ENCODE peak calls at places on chromosomes 11 and 22, in nine cellular contexts. One of them, this sample, is unnamed.

GRCh38 chr11:20584093-20584774 is 15.2 kb upstream of the SLC6A5 start:
- DNase-seq in cardiac muscle cell: no peak
- DNase-seq in HL-60: no peak
- DNase-seq in caudate nucleus: no peak
- DNase-seq in testis: no peak
- DNase-seq in neural progenitor cell: no peak
- DNase-seq in Peyer's patch: no peak
- DNase-seq in GM23248: peak; percentile 3
- DNase-seq in SJSA1: no peak
- DNase-seq in this sample: no peak

GRCh38 chr11:73510877-73511276 is 87.0 kb downstream of the FAM168A start:
- DNase-seq in cardiac muscle cell: no peak
- DNase-seq in HL-60: no peak
- DNase-seq in caudate nucleus: no peak
- DNase-seq in testis: no peak
- DNase-seq in neural progenitor cell: no peak
- DNase-seq in Peyer's patch: no peak
- DNase-seq in GM23248: no peak
- DNase-seq in SJSA1: no peak
- DNase-seq in this sample: no peak

GRCh38 chr11:134752526-134752925 is 340.5 kb upstream of the B3GAT1 start:
- DNase-seq in cardiac muscle cell: no peak
- DNase-seq in HL-60: no peak
- DNase-seq in caudate nucleus: no peak
- DNase-seq in testis: no peak
- DNase-seq in neural progenitor cell: no peak
- DNase-seq in Peyer's patch: no peak
- DNase-seq in GM23248: no peak
- DNase-seq in SJSA1: no peak
- DNase-seq in this sample: no peak

GRCh38 chr22:30279389-30279788 is 9.9 kb downstream of the CASTOR1 start:
- DNase-seq in cardiac muscle cell: peak; percentile 52
- DNase-seq in HL-60: peak; percentile 94
- DNase-seq in caudate nucleus: no peak
- DNase-seq in testis: no peak
- DNase-seq in neural progenitor cell: no peak
- DNase-seq in Peyer's patch: no peak
- DNase-seq in GM23248: peak; percentile 87
- DNase-seq in SJSA1: no peak
- DNase-seq in this sample: no peak

GRCh38 chr11:76658231-76658630 is 12.3 kb downstream of the LRRC32 start:
- DNase-seq in cardiac muscle cell: no peak
- DNase-seq in HL-60: no peak
- DNase-seq in caudate nucleus: no peak
- DNase-seq in testis: no peak
- DNase-seq in neural progenitor cell: no peak
- DNase-seq in Peyer's patch: no peak
- DNase-seq in GM23248: no peak
- DNase-seq in SJSA1: no peak
- DNase-seq in this sample: no peak

GRCh38 chr11:128523616-128524015 is 63.7 kb downstream of the ETS1 start:
- DNase-seq in cardiac muscle cell: peak; percentile 78
- DNase-seq in HL-60: no peak
- DNase-seq in caudate nucleus: no peak
- DNase-seq in testis: no peak
- DNase-seq in neural progenitor cell: no peak
- DNase-seq in Peyer's patch: no peak
- DNase-seq in GM23248: peak; percentile 88
- DNase-seq in SJSA1: no peak
- DNase-seq in this sample: no peak

GRCh38 chr11:78926633-78927347 is 352.1 kb upstream of the NARS2 start:
- DNase-seq in cardiac muscle cell: no peak
- DNase-seq in HL-60: no peak
- DNase-seq in caudate nucleus: no peak
- DNase-seq in testis: no peak
- DNase-seq in neural progenitor cell: no peak
- DNase-seq in Peyer's patch: no peak
- DNase-seq in GM23248: peak; percentile 26
- DNase-seq in SJSA1: no peak
- DNase-seq in this sample: no peak

GRCh38 chr11:130705670-130706421 is 210.4 kb downstream of the SNX19 start:
- DNase-seq in cardiac muscle cell: no peak
- DNase-seq in HL-60: no peak
- DNase-seq in caudate nucleus: no peak
- DNase-seq in testis: no peak
- DNase-seq in neural progenitor cell: no peak
- DNase-seq in Peyer's patch: no peak
- DNase-seq in GM23248: peak; percentile 78
- DNase-seq in SJSA1: no peak
- DNase-seq in this sample: no peak

GRCh38 chr11:107006076-107006833 is 12.0 kb downstream of the GUCY1A2 start:
- DNase-seq in cardiac muscle cell: no peak
- DNase-seq in HL-60: no peak
- DNase-seq in caudate nucleus: no peak
- DNase-seq in testis: no peak
- DNase-seq in neural progenitor cell: no peak
- DNase-seq in Peyer's patch: no peak
- DNase-seq in GM23248: no peak
- DNase-seq in SJSA1: no peak
- DNase-seq in this sample: no peak

GRCh38 chr11:927871-928270 is 2.2 kb downstream of the AP2A2 start:
- DNase-seq in cardiac muscle cell: no peak
- DNase-seq in HL-60: no peak
- DNase-seq in caudate nucleus: no peak
- DNase-seq in testis: no peak
- DNase-seq in neural progenitor cell: no peak
- DNase-seq in Peyer's patch: no peak
- DNase-seq in GM23248: no peak
- DNase-seq in SJSA1: no peak
- DNase-seq in this sample: no peak

GRCh38 chr11:44229003-44229570 is 80.9 kb downstream of the ALX4 start:
- DNase-seq in cardiac muscle cell: no peak
- DNase-seq in HL-60: no peak
- DNase-seq in caudate nucleus: no peak
- DNase-seq in testis: no peak
- DNase-seq in neural progenitor cell: no peak
- DNase-seq in Peyer's patch: no peak
- DNase-seq in GM23248: no peak
- DNase-seq in SJSA1: no peak
- DNase-seq in this sample: no peak

GRCh38 chr11:126468102-126468521 is 112.6 kb downstream of the ST3GAL4 start:
- DNase-seq in cardiac muscle cell: no peak
- DNase-seq in HL-60: peak; percentile 46
- DNase-seq in caudate nucleus: no peak
- DNase-seq in testis: no peak
- DNase-seq in neural progenitor cell: no peak
- DNase-seq in Peyer's patch: no peak
- DNase-seq in GM23248: no peak
- DNase-seq in SJSA1: no peak
- DNase-seq in this sample: no peak

GRCh38 chr11:48111941-48112340 is 104.7 kb upstream of the OR4B1 start:
- DNase-seq in cardiac muscle cell: no peak
- DNase-seq in HL-60: no peak
- DNase-seq in caudate nucleus: no peak
- DNase-seq in testis: no peak
- DNase-seq in neural progenitor cell: no peak
- DNase-seq in Peyer's patch: no peak
- DNase-seq in GM23248: no peak
- DNase-seq in SJSA1: no peak
- DNase-seq in this sample: no peak

GRCh38 chr22:38718414-38718813 is 12.7 kb downstream of the GTPBP1 start:
- DNase-seq in cardiac muscle cell: peak; percentile 80
- DNase-seq in HL-60: no peak
- DNase-seq in caudate nucleus: no peak
- DNase-seq in testis: no peak
- DNase-seq in neural progenitor cell: peak; percentile 41
- DNase-seq in Peyer's patch: no peak
- DNase-seq in GM23248: peak; percentile 96
- DNase-seq in SJSA1: peak; percentile 70
- DNase-seq in this sample: no peak

GRCh38 chr11:128807909-128808308 is 59.2 kb downstream of the KCNJ1 start:
- DNase-seq in cardiac muscle cell: no peak
- DNase-seq in HL-60: no peak
- DNase-seq in caudate nucleus: no peak
- DNase-seq in testis: no peak
- DNase-seq in neural progenitor cell: no peak
- DNase-seq in Peyer's patch: no peak
- DNase-seq in GM23248: no peak
- DNase-seq in SJSA1: no peak
- DNase-seq in this sample: no peak

GRCh38 chr11:77151804-77152513 is 23.9 kb downstream of the MYO7A start:
- DNase-seq in cardiac muscle cell: peak; percentile 70
- DNase-seq in HL-60: peak; percentile 88
- DNase-seq in caudate nucleus: no peak
- DNase-seq in testis: no peak
- DNase-seq in neural progenitor cell: no peak
- DNase-seq in Peyer's patch: no peak
- DNase-seq in GM23248: no peak
- DNase-seq in SJSA1: no peak
- DNase-seq in this sample: no peak

GRCh38 chr11:73570415-73571114 is 27.3 kb downstream of the FAM168A start:
- DNase-seq in cardiac muscle cell: peak; percentile 33
- DNase-seq in HL-60: no peak
- DNase-seq in caudate nucleus: no peak
- DNase-seq in testis: no peak
- DNase-seq in neural progenitor cell: no peak
- DNase-seq in Peyer's patch: no peak
- DNase-seq in GM23248: peak; percentile 80
- DNase-seq in SJSA1: peak; percentile 38
- DNase-seq in this sample: no peak

GRCh38 chr11:128326791-128327190 is 260.6 kb downstream of the ETS1 start:
- DNase-seq in cardiac muscle cell: no peak
- DNase-seq in HL-60: no peak
- DNase-seq in caudate nucleus: no peak
- DNase-seq in testis: no peak
- DNase-seq in neural progenitor cell: no peak
- DNase-seq in Peyer's patch: no peak
- DNase-seq in GM23248: no peak
- DNase-seq in SJSA1: no peak
- DNase-seq in this sample: no peak

GRCh38 chr11:106353031-106353430 is 275.6 kb downstream of the AASDHPPT start:
- DNase-seq in cardiac muscle cell: no peak
- DNase-seq in HL-60: no peak
- DNase-seq in caudate nucleus: no peak
- DNase-seq in testis: no peak
- DNase-seq in neural progenitor cell: no peak
- DNase-seq in Peyer's patch: no peak
- DNase-seq in GM23248: no peak
- DNase-seq in SJSA1: no peak
- DNase-seq in this sample: no peak

DNA sequence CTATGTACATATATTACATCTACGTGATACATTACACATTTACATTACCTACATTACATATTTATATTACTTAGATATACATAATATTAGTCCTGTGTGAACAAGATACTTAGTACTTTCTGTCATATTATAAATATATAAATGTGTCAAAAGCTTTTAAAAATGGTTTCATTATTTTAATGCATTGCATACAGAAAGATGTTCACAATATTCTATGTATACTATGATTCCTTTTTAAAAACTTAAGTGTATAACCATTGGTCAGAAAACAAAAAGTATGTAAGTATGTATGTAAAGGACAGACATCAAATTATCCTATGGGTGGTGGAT is 647 bp upstream of the ZW10 start:
- DNase-seq in cardiac muscle cell: no peak
- DNase-seq in HL-60: no peak
- DNase-seq in caudate nucleus: no peak
- DNase-seq in testis: no peak
- DNase-seq in neural progenitor cell: no peak
- DNase-seq in Peyer's patch: no peak
- DNase-seq in GM23248: no peak
- DNase-seq in SJSA1: no peak
- DNase-seq in this sample: no peak
- H3K27ac ChIP-seq in cardiac muscle cell: no peak overlapping the region
- H3K27ac ChIP-seq in HL-60: peak overlapping the region; percentile 71
- H3K27ac ChIP-seq in caudate nucleus: peak overlapping the region; percentile 82
- H3K27ac ChIP-seq in testis: peak overlapping the region; percentile 67
- H3K27ac ChIP-seq in neural progenitor cell: no peak overlapping the region
- H3K27ac ChIP-seq in Peyer's patch: peak overlapping the region; percentile 76
- H3K27ac ChIP-seq in GM23248: no peak overlapping the region
- H3K27ac ChIP-seq in SJSA1: peak overlapping the region; percentile 79
- H3K27ac ChIP-seq in this sample: peak overlapping the region; percentile 60

GRCh38 chr22:25962711-25963110 is 206.6 kb upstream of the SEZ6L start:
- DNase-seq in cardiac muscle cell: no peak
- DNase-seq in HL-60: no peak
- DNase-seq in caudate nucleus: no peak
- DNase-seq in testis: no peak
- DNase-seq in neural progenitor cell: no peak
- DNase-seq in Peyer's patch: no peak
- DNase-seq in GM23248: no peak
- DNase-seq in SJSA1: no peak
- DNase-seq in this sample: no peak
- H3K27ac ChIP-seq in cardiac muscle cell: no peak overlapping the region
- H3K27ac ChIP-seq in HL-60: no peak overlapping the region
- H3K27ac ChIP-seq in caudate nucleus: no peak overlapping the region
- H3K27ac ChIP-seq in testis: no peak overlapping the region
- H3K27ac ChIP-seq in neural progenitor cell: no peak overlapping the region
- H3K27ac ChIP-seq in Peyer's patch: no peak overlapping the region
- H3K27ac ChIP-seq in GM23248: no peak overlapping the region
- H3K27ac ChIP-seq in SJSA1: no peak overlapping the region
- H3K27ac ChIP-seq in this sample: no peak overlapping the region

GRCh38 chr11:88301478-88302140 is 35.9 kb downstream of the CTSC start:
- DNase-seq in cardiac muscle cell: peak; percentile 36
- DNase-seq in HL-60: no peak
- DNase-seq in caudate nucleus: no peak
- DNase-seq in testis: no peak
- DNase-seq in neural progenitor cell: no peak
- DNase-seq in Peyer's patch: no peak
- DNase-seq in GM23248: no peak
- DNase-seq in SJSA1: no peak
- DNase-seq in this sample: no peak
- H3K27ac ChIP-seq in cardiac muscle cell: peak overlapping the region; percentile 89
- H3K27ac ChIP-seq in HL-60: no peak overlapping the region
- H3K27ac ChIP-seq in caudate nucleus: no peak overlapping the region
- H3K27ac ChIP-seq in testis: no peak overlapping the region
- H3K27ac ChIP-seq in neural progenitor cell: peak overlapping the region; percentile 71
- H3K27ac ChIP-seq in Peyer's patch: peak overlapping the region; percentile 22
- H3K27ac ChIP-seq in GM23248: no peak overlapping the region
- H3K27ac ChIP-seq in SJSA1: no peak overlapping the region
- H3K27ac ChIP-seq in this sample: no peak overlapping the region

DNA sequence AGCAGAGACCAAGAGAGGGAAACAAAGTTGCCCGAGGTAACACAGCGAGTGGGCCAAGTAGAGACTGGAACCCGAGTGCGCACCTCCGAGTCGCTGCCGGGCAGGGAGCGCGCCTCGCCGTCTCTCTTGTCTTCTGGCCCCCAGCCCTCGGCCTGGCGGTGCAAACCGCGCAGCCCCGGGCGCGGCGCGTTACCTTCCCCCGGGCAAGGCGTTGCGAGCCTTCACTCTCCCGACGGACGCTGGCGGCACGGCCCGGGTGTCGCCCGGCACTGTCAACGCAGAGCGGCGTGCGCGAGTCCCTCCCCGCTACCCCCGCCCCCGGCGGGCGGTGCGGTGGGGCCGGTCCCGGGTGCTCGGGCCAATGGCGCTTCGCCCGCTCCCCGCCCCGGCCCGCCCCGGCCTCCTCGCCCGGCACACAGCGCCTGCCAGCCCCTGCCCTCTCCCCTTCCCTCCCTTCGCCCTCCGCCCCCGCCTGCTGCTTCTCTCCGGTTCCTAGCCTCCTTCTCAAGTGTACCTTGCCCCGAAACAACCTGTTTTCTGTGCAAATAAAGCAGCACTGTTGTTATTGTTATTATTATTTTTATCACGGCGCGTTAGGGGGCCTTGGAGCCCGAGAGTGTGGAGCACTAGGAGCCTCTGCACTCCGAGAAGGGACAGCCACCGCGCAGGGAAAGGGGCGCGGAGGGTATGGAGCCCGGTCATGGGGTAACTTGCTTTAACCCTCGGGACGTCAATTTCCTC is at the start of gene SYTL2:
- DNase-seq in cardiac muscle cell: peak; percentile 46
- DNase-seq in HL-60: peak; percentile 59
- DNase-seq in caudate nucleus: peak; percentile 57
- DNase-seq in testis: peak; percentile 62
- DNase-seq in neural progenitor cell: peak; percentile 92
- DNase-seq in Peyer's patch: peak; percentile 57
- DNase-seq in GM23248: peak; percentile 62
- DNase-seq in SJSA1: peak; percentile 28
- DNase-seq in this sample: peak; percentile 82
- H3K27ac ChIP-seq in cardiac muscle cell: no peak within 1 kb of the TSS
- H3K27ac ChIP-seq in HL-60: no peak within 1 kb of the TSS
- H3K27ac ChIP-seq in caudate nucleus: no peak within 1 kb of the TSS
- H3K27ac ChIP-seq in testis: peak within 1 kb of the TSS; percentile 42
- H3K27ac ChIP-seq in neural progenitor cell: no peak within 1 kb of the TSS
- H3K27ac ChIP-seq in Peyer's patch: peak within 1 kb of the TSS; percentile 69
- H3K27ac ChIP-seq in GM23248: no peak within 1 kb of the TSS
- H3K27ac ChIP-seq in SJSA1: no peak within 1 kb of the TSS
- H3K27ac ChIP-seq in this sample: peak within 1 kb of the TSS; percentile 79

This sample was measured in substantia nigra.